ENCODE peak calls at places on chromosomes 13 and 19, in nine cellular contexts. One of them, this sample, is unnamed.

GRCh38 chr13:75326173-75327131 is 155.5 kb downstream of the TBC1D4 start:
- DNase-seq in ELF-1: no peak
- DNase-seq in GM23338: no peak
- DNase-seq in astrocyte: peak; percentile 61
- DNase-seq in skeletal muscle cell: no peak
- DNase-seq in fibroblast of lung: peak; percentile 60
- DNase-seq in stimulated activated CD4-positive, alpha-beta T cell treated with anti-CD3 and anti-CD28 coated beads, Interleukin-1b, Interleukin-23, amount 100 ng/mL, for 1 hour: no peak
- DNase-seq in ELR: no peak
- DNase-seq in iris pigment epithelial cell: peak; percentile 73
- DNase-seq in this sample: no peak

GRCh38 chr13:65985632-65986031 is 1244.5 kb downstream of the PCDH9 start:
- DNase-seq in ELF-1: peak; percentile 74
- DNase-seq in GM23338: peak; percentile 60
- DNase-seq in astrocyte: no peak
- DNase-seq in skeletal muscle cell: no peak
- DNase-seq in fibroblast of lung: no peak
- DNase-seq in stimulated activated CD4-positive, alpha-beta T cell treated with anti-CD3 and anti-CD28 coated beads, Interleukin-1b, Interleukin-23, amount 100 ng/mL, for 1 hour: no peak
- DNase-seq in ELR: no peak
- DNase-seq in iris pigment epithelial cell: no peak
- DNase-seq in this sample: no peak

GRCh38 chr19:12932392-12933286 is 872 bp downstream of the FARSA start:
- DNase-seq in ELF-1: no peak
- DNase-seq in GM23338: no peak
- DNase-seq in astrocyte: no peak
- DNase-seq in skeletal muscle cell: no peak
- DNase-seq in fibroblast of lung: no peak
- DNase-seq in stimulated activated CD4-positive, alpha-beta T cell treated with anti-CD3 and anti-CD28 coated beads, Interleukin-1b, Interleukin-23, amount 100 ng/mL, for 1 hour: no peak
- DNase-seq in ELR: no peak
- DNase-seq in iris pigment epithelial cell: no peak
- DNase-seq in this sample: no peak

GRCh38 chr13:100636441-100636840 is 38.2 kb downstream of the TMTC4 start:
- DNase-seq in ELF-1: peak; percentile 51
- DNase-seq in GM23338: no peak
- DNase-seq in astrocyte: no peak
- DNase-seq in skeletal muscle cell: no peak
- DNase-seq in fibroblast of lung: no peak
- DNase-seq in stimulated activated CD4-positive, alpha-beta T cell treated with anti-CD3 and anti-CD28 coated beads, Interleukin-1b, Interleukin-23, amount 100 ng/mL, for 1 hour: no peak
- DNase-seq in ELR: no peak
- DNase-seq in iris pigment epithelial cell: no peak
- DNase-seq in this sample: no peak

GRCh38 chr19:46748325-46749109 is 2.3 kb upstream of the STRN4 start:
- DNase-seq in ELF-1: peak; percentile 81
- DNase-seq in GM23338: peak; percentile 96
- DNase-seq in astrocyte: no peak
- DNase-seq in skeletal muscle cell: no peak
- DNase-seq in fibroblast of lung: peak; percentile 41
- DNase-seq in stimulated activated CD4-positive, alpha-beta T cell treated with anti-CD3 and anti-CD28 coated beads, Interleukin-1b, Interleukin-23, amount 100 ng/mL, for 1 hour: peak; percentile 43
- DNase-seq in ELR: peak; percentile 79
- DNase-seq in iris pigment epithelial cell: peak; percentile 62
- DNase-seq in this sample: peak; percentile 90

GRCh38 chr13:24087611-24088235 is 72.8 kb upstream of the SPATA13 start:
- DNase-seq in ELF-1: no peak
- DNase-seq in GM23338: no peak
- DNase-seq in astrocyte: no peak
- DNase-seq in skeletal muscle cell: no peak
- DNase-seq in fibroblast of lung: no peak
- DNase-seq in stimulated activated CD4-positive, alpha-beta T cell treated with anti-CD3 and anti-CD28 coated beads, Interleukin-1b, Interleukin-23, amount 100 ng/mL, for 1 hour: no peak
- DNase-seq in ELR: no peak
- DNase-seq in iris pigment epithelial cell: no peak
- DNase-seq in this sample: no peak

GRCh38 chr19:47776568-47776967 is 1.9 kb upstream of the SELENOW start:
- DNase-seq in ELF-1: no peak
- DNase-seq in GM23338: peak; percentile 70
- DNase-seq in astrocyte: no peak
- DNase-seq in skeletal muscle cell: no peak
- DNase-seq in fibroblast of lung: peak; percentile 31
- DNase-seq in stimulated activated CD4-positive, alpha-beta T cell treated with anti-CD3 and anti-CD28 coated beads, Interleukin-1b, Interleukin-23, amount 100 ng/mL, for 1 hour: no peak
- DNase-seq in ELR: no peak
- DNase-seq in iris pigment epithelial cell: no peak
- DNase-seq in this sample: no peak

GRCh38 chr13:37752156-37752555 is 117.4 kb downstream of the TRPC4 start:
- DNase-seq in ELF-1: no peak
- DNase-seq in GM23338: no peak
- DNase-seq in astrocyte: peak; percentile 20
- DNase-seq in skeletal muscle cell: no peak
- DNase-seq in fibroblast of lung: peak; percentile 29
- DNase-seq in stimulated activated CD4-positive, alpha-beta T cell treated with anti-CD3 and anti-CD28 coated beads, Interleukin-1b, Interleukin-23, amount 100 ng/mL, for 1 hour: no peak
- DNase-seq in ELR: no peak
- DNase-seq in iris pigment epithelial cell: no peak
- DNase-seq in this sample: no peak

GRCh38 chr13:99982741-99983400 is 1.3 kb downstream of the ZIC2 start:
- DNase-seq in ELF-1: peak; percentile 55
- DNase-seq in GM23338: peak; percentile 31
- DNase-seq in astrocyte: no peak
- DNase-seq in skeletal muscle cell: no peak
- DNase-seq in fibroblast of lung: no peak
- DNase-seq in stimulated activated CD4-positive, alpha-beta T cell treated with anti-CD3 and anti-CD28 coated beads, Interleukin-1b, Interleukin-23, amount 100 ng/mL, for 1 hour: no peak
- DNase-seq in ELR: no peak
- DNase-seq in iris pigment epithelial cell: no peak
- DNase-seq in this sample: no peak

This sample was measured in adipocyte.